ENCODE peak calls at places on chromosomes 4 and X, in eight cellular contexts. X is GM23338, U is neural crest cell, W is GM13976, B is fibroblast of pulmonary artery, J is AG09319, H is GM13977, L is fibroblast of lung. E is an unnamed sample.

GRCh38 chr4:48913346-48913745 is 6.8 kb upstream of the OCIAD2 start:
- DNase-seq in X (no peak), U (no peak), W (no peak), B (peak), J (no peak), H (no peak), L (peak), E (no peak)

GRCh38 chr4:89039735-89040338 is 17.1 kb downstream of the FAM13A start:
- DNase-seq in X (no peak), U (no peak), W (no peak), B (no peak), J (no peak), H (no peak), L (no peak), E (no peak)

GRCh38 chr4:18021470-18021719 is 160 bp downstream of the LCORL start:
- DNase-seq in X (no peak), U (no peak), W (no peak), B (no peak), J (no peak), H (no peak), L (peak), E (no peak)

GRCh38 chrX:115189646-115190635 is 731 bp downstream of the RBMXL3 start:
- DNase-seq in X (no peak), U (no peak), W (no peak), B (no peak), J (no peak), H (no peak), L (no peak), E (no peak)

GRCh38 chr4:149781150-149781549 is 34.5 kb downstream of the IQCM start:
- DNase-seq in X (no peak), U (no peak), W (no peak), B (peak), J (no peak), H (no peak), L (peak), E (no peak)

GRCh38 chr4:155593793-155594192 is 72.9 kb upstream of the GUCY1A1 start:
- DNase-seq in X (peak), U (no peak), W (no peak), B (no peak), J (no peak), H (no peak), L (no peak), E (no peak)

GRCh38 chr4:54440394-54441223 is 211.5 kb downstream of the PDGFRA start:
- DNase-seq in X (peak), U (peak), W (peak), B (peak), J (no peak), H (peak), L (peak), E (no peak)

GRCh38 chr4:26397086-26397485 is 76.3 kb downstream of the RBPJ start:
- DNase-seq in X (no peak), U (no peak), W (no peak), B (no peak), J (no peak), H (no peak), L (no peak), E (no peak)

GRCh38 chr4:8646296-8647093 is 53.9 kb downstream of the CPZ start:
- DNase-seq in X (no peak), U (no peak), W (no peak), B (no peak), J (no peak), H (no peak), L (no peak), E (no peak)

GRCh38 chr4:13920901-13921300 is 293.4 kb upstream of the BOD1L1 start:
- DNase-seq in X (peak), U (no peak), W (no peak), B (peak), J (peak), H (no peak), L (peak), E (no peak)

GRCh38 chr4:123399638-123400358 is 3.2 kb downstream of the SPRY1 start:
- DNase-seq in X (no peak), U (no peak), W (no peak), B (peak), J (no peak), H (no peak), L (peak), E (no peak)

DNA sequence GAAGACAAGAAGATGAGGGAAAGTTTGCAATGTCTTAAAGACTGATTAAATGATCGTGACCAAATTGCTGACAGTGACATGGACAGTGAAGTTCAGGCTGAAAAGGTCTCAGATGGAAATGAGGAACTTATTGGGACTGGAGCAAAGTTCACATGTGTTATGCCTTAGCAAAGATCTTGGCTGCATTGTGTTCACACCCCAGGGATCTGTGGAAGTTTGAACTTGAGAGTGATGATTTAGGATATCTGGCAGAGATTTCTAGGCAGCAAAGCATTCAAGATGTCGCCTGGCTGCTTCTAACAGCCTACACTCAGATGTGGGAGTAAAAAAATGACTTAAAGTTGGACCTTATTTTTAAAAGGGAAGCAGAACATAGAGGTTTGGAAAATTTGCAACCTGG is 21.4 kb downstream of the SCARB2 start:
- DNase-seq in X (no peak), U (no peak), W (no peak), B (no peak), J (no peak), H (no peak), L (no peak), E (no peak)
- TF ChIP-seq CTCF in X (no peak), U (no peak), W (no peak), B (no peak), J (no peak), H (no peak), L (no peak), E (no peak)

GRCh38 chr4:86482851-86483490 is 111.1 kb upstream of the PTPN13 start:
- DNase-seq in X (peak), U (peak), W (no peak), B (no peak), J (no peak), H (peak), L (peak), E (no peak)
- TF ChIP-seq CTCF in X (peak), U (peak), W (no peak), B (peak), J (peak), H (no peak), L (peak), E (peak)

DNA sequence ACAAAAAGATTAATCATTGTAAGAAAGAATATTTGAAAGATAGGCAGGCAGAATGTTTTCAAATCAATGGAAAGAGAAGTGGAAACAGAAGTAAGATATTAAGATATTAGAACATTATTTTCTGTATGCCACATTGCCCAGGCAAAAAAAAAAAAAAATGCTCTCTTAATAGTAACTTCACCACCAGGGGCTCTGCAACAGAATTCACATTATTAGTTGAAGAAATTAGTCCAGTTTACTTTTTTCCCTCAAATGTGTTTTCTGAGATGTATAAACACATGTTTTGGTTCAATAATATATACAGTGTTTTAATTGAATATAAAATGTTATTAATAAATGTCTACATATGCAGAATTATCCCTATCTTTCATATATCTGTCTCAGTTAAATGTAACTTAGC is 78.0 kb upstream of the ADAD1 start:
- DNase-seq in X (no peak), U (no peak), W (no peak), B (no peak), J (no peak), H (no peak), L (no peak), E (no peak)
- TF ChIP-seq CTCF in X (peak), U (peak), W (no peak), B (peak), J (peak), H (no peak), L (peak), E (no peak)

DNA sequence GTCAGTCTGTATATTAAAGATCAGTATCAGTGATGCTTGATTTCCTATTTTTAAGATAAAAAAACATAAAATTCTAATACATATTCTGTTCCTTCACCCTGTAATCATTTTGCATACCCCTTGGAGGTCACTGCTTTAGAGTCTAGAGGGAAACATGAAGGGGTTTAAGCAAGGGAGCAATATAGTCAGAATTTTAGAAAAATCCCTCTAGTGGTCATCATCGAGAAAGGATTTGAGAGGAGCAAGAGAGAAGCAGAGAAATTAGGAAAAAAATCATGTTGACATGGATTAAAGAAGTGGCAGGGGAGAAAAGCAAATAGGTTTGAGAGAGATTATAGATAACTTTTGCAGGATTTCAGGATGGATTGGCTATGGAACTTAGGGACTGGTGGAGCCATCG is 11.1 kb downstream of the APEX2 start:
- DNase-seq in X (no peak), U (no peak), W (no peak), B (peak), J (no peak), H (no peak), L (no peak), E (no peak)
- TF ChIP-seq CTCF in X (peak), U (peak), W (no peak), B (peak), J (peak), H (peak), L (peak), E (no peak)

DNA sequence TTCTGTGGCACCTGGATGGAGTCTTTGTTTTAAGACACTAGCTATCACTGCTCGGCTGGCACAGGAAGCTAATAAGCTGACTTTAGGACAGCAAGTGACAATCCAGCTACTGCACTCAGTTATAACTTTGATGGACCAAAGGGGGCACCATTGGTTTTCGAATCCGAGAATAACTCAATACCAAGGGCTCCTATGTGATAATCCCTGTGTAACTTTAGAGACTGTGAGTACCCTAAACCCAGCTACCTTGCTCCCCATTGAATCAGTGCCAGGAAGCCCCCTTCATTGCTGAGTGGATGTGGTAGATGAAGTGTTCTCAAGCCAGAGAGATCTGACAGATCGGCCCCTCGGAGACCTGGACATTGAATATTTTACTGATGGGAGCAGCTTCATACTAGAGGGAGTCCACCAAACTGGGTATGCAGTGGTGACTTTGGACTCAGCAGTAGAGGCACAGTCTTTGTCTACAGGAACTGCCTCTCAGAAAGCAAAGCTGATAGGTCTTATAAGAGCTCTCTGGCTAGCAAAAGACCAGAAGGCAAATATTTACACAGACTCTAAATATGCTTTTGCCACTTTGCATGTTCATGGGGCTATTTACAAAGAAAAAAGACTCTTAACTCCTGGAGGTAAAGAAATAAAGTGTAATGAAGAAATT is 35.5 kb upstream of the UGT2B7 start:
- DNase-seq in X (peak), U (no peak), W (no peak), B (no peak), J (no peak), H (no peak), L (no peak), E (no peak)
- TF ChIP-seq CTCF in X (peak), U (no peak), W (peak), B (no peak), J (no peak), H (no peak), L (no peak), E (no peak)

DNA sequence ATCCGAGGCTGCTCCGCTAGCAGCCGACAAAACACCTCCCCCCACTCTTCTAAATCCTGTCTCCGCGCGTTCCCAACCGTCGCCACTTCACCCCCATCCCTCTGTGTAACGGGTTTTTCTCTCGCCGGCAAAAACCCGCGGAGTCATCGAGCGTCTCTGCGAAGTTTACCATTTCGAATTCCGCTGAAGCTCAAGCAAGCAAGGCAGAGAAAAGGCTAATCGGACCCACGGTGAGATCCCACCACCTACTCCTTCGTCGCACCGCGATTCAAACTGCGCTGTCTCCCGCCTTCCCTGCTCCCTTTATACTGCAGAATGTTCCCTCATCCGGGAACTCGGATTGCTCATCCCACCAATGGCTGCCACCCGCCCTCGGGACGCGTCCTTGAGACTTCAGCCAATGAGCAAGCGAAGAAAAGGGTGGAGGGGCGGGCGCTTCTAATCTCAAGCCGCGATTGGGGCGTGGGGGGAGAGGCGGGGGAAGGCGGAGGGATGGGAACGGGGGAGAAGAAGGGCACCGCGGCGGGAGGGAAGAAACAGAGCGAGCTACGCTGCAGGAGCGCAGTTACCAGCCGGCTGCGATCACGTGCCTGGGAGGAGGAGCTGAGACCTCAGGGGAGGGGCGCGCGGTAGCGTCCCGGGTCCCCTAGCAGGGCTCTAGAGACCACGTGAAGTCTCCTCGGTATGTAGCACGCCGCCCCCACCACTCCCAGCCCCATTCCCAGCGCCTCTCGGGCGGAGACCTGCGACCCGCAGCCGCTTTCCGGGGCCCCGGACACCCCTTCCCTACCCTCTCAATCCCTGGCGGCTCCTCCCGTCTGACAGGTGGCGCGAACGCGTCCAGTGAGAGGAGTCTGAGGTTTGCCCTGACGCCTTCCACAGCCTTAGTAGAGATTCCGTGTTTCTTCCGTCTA is at the start of gene H2AZ1:
- DNase-seq in X (peak), U (peak), W (peak), B (peak), J (peak), H (peak), L (peak), E (peak)
- TF ChIP-seq CTCF in X (no peak), U (no peak), W (no peak), B (no peak), J (no peak), H (no peak), L (no peak), E (no peak)

DNA sequence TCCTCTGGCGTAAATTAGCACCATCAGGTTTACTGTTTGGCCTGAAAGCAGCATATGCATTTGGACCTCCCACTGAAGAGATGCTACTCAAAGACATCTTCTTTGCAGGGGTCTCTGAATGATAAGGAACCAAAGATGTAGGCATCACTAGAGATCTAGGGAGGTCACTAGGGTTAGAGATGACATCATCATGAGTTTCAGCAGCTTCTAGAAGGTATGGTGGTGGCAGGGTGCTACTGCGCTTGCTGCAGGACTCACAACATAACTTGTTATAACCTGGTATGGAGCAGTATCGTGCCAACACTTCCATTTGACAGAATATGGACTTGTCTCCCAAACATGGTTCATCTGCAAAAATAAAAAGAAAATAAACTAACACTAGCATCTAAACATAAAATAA is 251.6 kb downstream of the NPFFR2 start:
- DNase-seq in X (peak), U (no peak), W (no peak), B (no peak), J (no peak), H (no peak), L (no peak), E (no peak)
- TF ChIP-seq CTCF in X (no peak), U (peak), W (no peak), B (no peak), J (no peak), H (no peak), L (no peak), E (no peak)

DNA sequence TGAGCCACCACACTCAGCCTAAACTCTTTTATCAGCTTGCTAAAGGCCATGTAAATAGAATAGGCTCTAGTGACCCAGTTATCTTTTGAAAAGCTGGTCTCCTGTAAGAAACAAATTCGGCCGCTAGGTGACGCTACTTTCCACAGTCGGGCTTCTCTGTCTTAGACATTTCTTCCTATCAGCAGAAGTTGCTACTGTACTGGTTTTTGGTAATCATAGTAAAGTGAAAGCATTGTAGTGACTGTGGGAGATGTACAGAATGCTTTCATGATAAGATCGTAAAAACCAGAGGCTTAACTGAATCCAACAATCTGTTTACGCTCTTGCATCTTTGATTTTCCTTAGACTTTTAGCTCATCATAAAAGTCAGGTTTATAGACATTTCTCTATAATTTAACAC is 82.6 kb downstream of the GK start:
- DNase-seq in X (peak), U (peak), W (peak), B (peak), J (peak), H (peak), L (peak), E (peak)
- TF ChIP-seq CTCF in X (peak), U (peak), W (peak), B (peak), J (peak), H (peak), L (peak), E (peak)

GRCh38 chr4:175951794-175952193 is 113.8 kb upstream of the WDR17 start:
- DNase-seq in X (no peak), U (no peak), W (no peak), B (no peak), J (no peak), H (no peak), L (peak), E (no peak)

GRCh38 chr4:175954685-175955084 is 111.0 kb upstream of the WDR17 start:
- DNase-seq in X (no peak), U (no peak), W (no peak), B (no peak), J (no peak), H (no peak), L (no peak), E (no peak)

DNA sequence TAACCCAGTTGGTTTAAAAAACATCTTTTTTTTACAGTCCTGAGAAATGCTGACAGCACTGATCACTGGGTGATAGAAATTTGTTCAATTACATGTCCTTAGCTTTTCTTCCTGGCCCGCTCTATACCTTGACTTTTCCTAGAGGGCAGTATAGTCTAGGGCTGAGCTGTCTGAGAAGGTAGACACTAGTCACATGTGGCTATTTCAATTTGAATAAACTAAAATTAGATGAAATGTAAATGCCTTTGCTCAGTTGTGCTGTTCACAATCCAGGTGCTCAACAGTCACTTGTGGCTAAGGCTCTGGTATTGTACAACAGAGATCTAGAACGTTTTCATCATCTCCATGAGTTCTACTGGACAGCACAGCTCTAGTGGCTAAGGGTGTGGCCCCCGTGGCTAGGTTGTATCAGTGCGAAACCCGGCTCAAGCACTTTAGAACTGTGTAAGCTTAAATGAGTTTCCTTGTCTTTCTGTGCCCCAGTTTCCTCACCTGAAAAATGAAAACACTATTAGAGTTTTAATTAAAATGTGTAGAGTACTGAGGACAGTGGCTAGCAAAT is 111.6 kb upstream of the WDR17 start:
- DNase-seq in X (peak), U (no peak), W (peak), B (no peak), J (no peak), H (peak), L (no peak), E (no peak)
- TF ChIP-seq CTCF in X (peak), U (peak), W (no peak), B (no peak), J (no peak), H (peak), L (peak), E (peak)

E was measured in CD14-positive monocyte.